ENCODE peak calls at places on chromosome 2, in ten cellular contexts. One of them, this sample, is unnamed.

GRCh38 chr2:55567298-55567697 is 47.8 kb downstream of the CFAP36 start:
- DNase-seq in Calu3: no peak
- DNase-seq in CD4-positive, alpha-beta T cell: no peak
- DNase-seq in astrocyte: no peak
- DNase-seq in upper lobe of left lung: no peak
- DNase-seq in GM20000: no peak
- DNase-seq in psoas muscle: no peak
- DNase-seq in esophagus squamous epithelium: no peak
- DNase-seq in foreskin fibroblast: no peak
- DNase-seq in brain microvascular endothelial cell: no peak
- DNase-seq in this sample: no peak

GRCh38 chr2:144339048-144339447 is 180.9 kb downstream of the ZEB2 start:
- DNase-seq in Calu3: no peak
- DNase-seq in CD4-positive, alpha-beta T cell: no peak
- DNase-seq in astrocyte: no peak
- DNase-seq in upper lobe of left lung: no peak
- DNase-seq in GM20000: no peak
- DNase-seq in psoas muscle: no peak
- DNase-seq in esophagus squamous epithelium: no peak
- DNase-seq in foreskin fibroblast: no peak
- DNase-seq in brain microvascular endothelial cell: no peak
- DNase-seq in this sample: no peak

GRCh38 chr2:185857676-185858075 is 119.1 kb downstream of the FSIP2 start:
- DNase-seq in Calu3: no peak
- DNase-seq in CD4-positive, alpha-beta T cell: no peak
- DNase-seq in astrocyte: peak; percentile 19
- DNase-seq in upper lobe of left lung: no peak
- DNase-seq in GM20000: no peak
- DNase-seq in psoas muscle: no peak
- DNase-seq in esophagus squamous epithelium: no peak
- DNase-seq in foreskin fibroblast: peak; percentile 7
- DNase-seq in brain microvascular endothelial cell: no peak
- DNase-seq in this sample: no peak

GRCh38 chr2:191013876-191014652 is at the start of gene STAT1:
- DNase-seq in Calu3: peak; percentile 97
- DNase-seq in CD4-positive, alpha-beta T cell: peak; percentile 97
- DNase-seq in astrocyte: peak; percentile 75
- DNase-seq in upper lobe of left lung: peak; percentile 99
- DNase-seq in GM20000: peak; percentile 97
- DNase-seq in psoas muscle: peak; percentile 94
- DNase-seq in esophagus squamous epithelium: peak; percentile 40
- DNase-seq in foreskin fibroblast: peak; percentile 98
- DNase-seq in brain microvascular endothelial cell: peak; percentile 88
- DNase-seq in this sample: peak; percentile 98

GRCh38 chr2:163347982-163348842 is 387.6 kb downstream of the FIGN start:
- DNase-seq in Calu3: no peak
- DNase-seq in CD4-positive, alpha-beta T cell: no peak
- DNase-seq in astrocyte: peak; percentile 94
- DNase-seq in upper lobe of left lung: peak; percentile 91
- DNase-seq in GM20000: no peak
- DNase-seq in psoas muscle: peak; percentile 73
- DNase-seq in esophagus squamous epithelium: no peak
- DNase-seq in foreskin fibroblast: peak; percentile 86
- DNase-seq in brain microvascular endothelial cell: peak; percentile 92
- DNase-seq in this sample: peak; percentile 14

GRCh38 chr2:62857139-62857931 is 151.8 kb downstream of the EHBP1 start:
- DNase-seq in Calu3: no peak
- DNase-seq in CD4-positive, alpha-beta T cell: no peak
- DNase-seq in astrocyte: no peak
- DNase-seq in upper lobe of left lung: no peak
- DNase-seq in GM20000: no peak
- DNase-seq in psoas muscle: no peak
- DNase-seq in esophagus squamous epithelium: no peak
- DNase-seq in foreskin fibroblast: no peak
- DNase-seq in brain microvascular endothelial cell: no peak
- DNase-seq in this sample: no peak

GRCh38 chr2:27496357-27497287 is at the start of gene GCKR:
- DNase-seq in Calu3: peak; percentile 72
- DNase-seq in CD4-positive, alpha-beta T cell: no peak
- DNase-seq in astrocyte: peak; percentile 28
- DNase-seq in upper lobe of left lung: no peak
- DNase-seq in GM20000: no peak
- DNase-seq in psoas muscle: no peak
- DNase-seq in esophagus squamous epithelium: no peak
- DNase-seq in foreskin fibroblast: peak; percentile 79
- DNase-seq in brain microvascular endothelial cell: no peak
- DNase-seq in this sample: no peak

GRCh38 chr2:227608469-227609338 is 5.9 kb downstream of the SCYGR3 start:
- DNase-seq in Calu3: no peak
- DNase-seq in CD4-positive, alpha-beta T cell: no peak
- DNase-seq in astrocyte: no peak
- DNase-seq in upper lobe of left lung: peak; percentile 62
- DNase-seq in GM20000: no peak
- DNase-seq in psoas muscle: no peak
- DNase-seq in esophagus squamous epithelium: no peak
- DNase-seq in foreskin fibroblast: no peak
- DNase-seq in brain microvascular endothelial cell: no peak
- DNase-seq in this sample: no peak

GRCh38 chr2:79972661-79973060 is 331.9 kb downstream of the LRRTM1 start:
- DNase-seq in Calu3: no peak
- DNase-seq in CD4-positive, alpha-beta T cell: no peak
- DNase-seq in astrocyte: no peak
- DNase-seq in upper lobe of left lung: no peak
- DNase-seq in GM20000: no peak
- DNase-seq in psoas muscle: no peak
- DNase-seq in esophagus squamous epithelium: no peak
- DNase-seq in foreskin fibroblast: no peak
- DNase-seq in brain microvascular endothelial cell: no peak
- DNase-seq in this sample: no peak

GRCh38 chr2:62014102-62014501 is 108.6 kb downstream of the COMMD1 start:
- DNase-seq in Calu3: no peak
- DNase-seq in CD4-positive, alpha-beta T cell: no peak
- DNase-seq in astrocyte: peak; percentile 78
- DNase-seq in upper lobe of left lung: no peak
- DNase-seq in GM20000: no peak
- DNase-seq in psoas muscle: peak; percentile 34
- DNase-seq in esophagus squamous epithelium: no peak
- DNase-seq in foreskin fibroblast: peak; percentile 71
- DNase-seq in brain microvascular endothelial cell: peak; percentile 55
- DNase-seq in this sample: no peak

GRCh38 chr2:192940767-192941166 is 746.0 kb upstream of the TMEFF2 start:
- DNase-seq in Calu3: no peak
- DNase-seq in CD4-positive, alpha-beta T cell: no peak
- DNase-seq in astrocyte: no peak
- DNase-seq in upper lobe of left lung: no peak
- DNase-seq in GM20000: no peak
- DNase-seq in psoas muscle: no peak
- DNase-seq in esophagus squamous epithelium: no peak
- DNase-seq in foreskin fibroblast: no peak
- DNase-seq in brain microvascular endothelial cell: no peak
- DNase-seq in this sample: no peak
- TF ChIP-seq CTCF in Calu3: no peak
- TF ChIP-seq CTCF in CD4-positive, alpha-beta T cell: no peak
- TF ChIP-seq CTCF in astrocyte: no peak
- TF ChIP-seq CTCF in upper lobe of left lung: no peak
- TF ChIP-seq CTCF in GM20000: no peak
- TF ChIP-seq CTCF in psoas muscle: no peak
- TF ChIP-seq CTCF in esophagus squamous epithelium: no peak
- TF ChIP-seq CTCF in foreskin fibroblast: no peak
- TF ChIP-seq CTCF in brain microvascular endothelial cell: no peak
- TF ChIP-seq CTCF in this sample: no peak

GRCh38 chr2:176817061-176817565 is 395.5 kb upstream of the HNRNPA3 start:
- DNase-seq in Calu3: peak; percentile 30
- DNase-seq in CD4-positive, alpha-beta T cell: no peak
- DNase-seq in astrocyte: no peak
- DNase-seq in upper lobe of left lung: no peak
- DNase-seq in GM20000: peak; percentile 10
- DNase-seq in psoas muscle: no peak
- DNase-seq in esophagus squamous epithelium: no peak
- DNase-seq in foreskin fibroblast: no peak
- DNase-seq in brain microvascular endothelial cell: no peak
- DNase-seq in this sample: no peak
- TF ChIP-seq CTCF in Calu3: peak; percentile 15
- TF ChIP-seq CTCF in CD4-positive, alpha-beta T cell: no peak
- TF ChIP-seq CTCF in astrocyte: no peak
- TF ChIP-seq CTCF in upper lobe of left lung: no peak
- TF ChIP-seq CTCF in GM20000: no peak
- TF ChIP-seq CTCF in psoas muscle: no peak
- TF ChIP-seq CTCF in esophagus squamous epithelium: peak; percentile 13
- TF ChIP-seq CTCF in foreskin fibroblast: no peak
- TF ChIP-seq CTCF in brain microvascular endothelial cell: peak; percentile 18
- TF ChIP-seq CTCF in this sample: no peak

GRCh38 chr2:219488844-219489194 is 9.9 kb upstream of the GMPPA start:
- DNase-seq in Calu3: no peak
- DNase-seq in CD4-positive, alpha-beta T cell: no peak
- DNase-seq in astrocyte: no peak
- DNase-seq in upper lobe of left lung: no peak
- DNase-seq in GM20000: no peak
- DNase-seq in psoas muscle: no peak
- DNase-seq in esophagus squamous epithelium: no peak
- DNase-seq in foreskin fibroblast: no peak
- DNase-seq in brain microvascular endothelial cell: no peak
- DNase-seq in this sample: no peak

GRCh38 chr2:219490600-219491130 is 8.0 kb upstream of the GMPPA start:
- DNase-seq in Calu3: no peak
- DNase-seq in CD4-positive, alpha-beta T cell: no peak
- DNase-seq in astrocyte: no peak
- DNase-seq in upper lobe of left lung: no peak
- DNase-seq in GM20000: no peak
- DNase-seq in psoas muscle: no peak
- DNase-seq in esophagus squamous epithelium: no peak
- DNase-seq in foreskin fibroblast: no peak
- DNase-seq in brain microvascular endothelial cell: no peak
- DNase-seq in this sample: no peak

GRCh38 chr2:219491278-219491967 is 7.3 kb upstream of the GMPPA start:
- DNase-seq in Calu3: no peak
- DNase-seq in CD4-positive, alpha-beta T cell: no peak
- DNase-seq in astrocyte: no peak
- DNase-seq in upper lobe of left lung: no peak
- DNase-seq in GM20000: no peak
- DNase-seq in psoas muscle: no peak
- DNase-seq in esophagus squamous epithelium: no peak
- DNase-seq in foreskin fibroblast: no peak
- DNase-seq in brain microvascular endothelial cell: no peak
- DNase-seq in this sample: no peak

GRCh38 chr2:219489315-219489714 is 9.4 kb upstream of the GMPPA start:
- DNase-seq in Calu3: no peak
- DNase-seq in CD4-positive, alpha-beta T cell: no peak
- DNase-seq in astrocyte: no peak
- DNase-seq in upper lobe of left lung: peak; percentile 58
- DNase-seq in GM20000: no peak
- DNase-seq in psoas muscle: no peak
- DNase-seq in esophagus squamous epithelium: no peak
- DNase-seq in foreskin fibroblast: no peak
- DNase-seq in brain microvascular endothelial cell: no peak
- DNase-seq in this sample: no peak

DNA sequence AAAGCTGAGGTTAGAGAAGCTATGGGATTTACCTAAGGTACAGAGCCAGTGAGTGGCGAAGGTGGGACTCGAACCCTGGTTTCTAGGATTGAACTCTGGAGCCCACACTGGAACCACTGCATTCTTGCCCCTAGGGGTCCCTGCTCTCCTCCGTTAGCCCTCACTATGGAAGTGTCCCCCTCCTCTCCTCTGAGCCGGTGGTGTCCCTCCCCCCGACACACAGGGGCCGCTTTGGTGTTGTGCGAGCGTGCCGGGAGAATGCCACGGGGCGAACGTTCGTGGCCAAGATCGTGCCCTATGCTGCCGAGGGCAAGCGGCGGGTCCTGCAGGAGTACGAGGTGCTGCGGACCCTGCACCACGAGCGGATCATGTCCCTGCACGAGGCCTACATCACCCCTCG is 8.5 kb upstream of the GMPPA start:
- DNase-seq in Calu3: no peak
- DNase-seq in CD4-positive, alpha-beta T cell: no peak
- DNase-seq in astrocyte: no peak
- DNase-seq in upper lobe of left lung: no peak
- DNase-seq in GM20000: no peak
- DNase-seq in psoas muscle: no peak
- DNase-seq in esophagus squamous epithelium: no peak
- DNase-seq in foreskin fibroblast: no peak
- DNase-seq in brain microvascular endothelial cell: no peak
- DNase-seq in this sample: no peak
- TF ChIP-seq CTCF in Calu3: peak; percentile 21
- TF ChIP-seq CTCF in CD4-positive, alpha-beta T cell: no peak
- TF ChIP-seq CTCF in astrocyte: no peak
- TF ChIP-seq CTCF in upper lobe of left lung: no peak
- TF ChIP-seq CTCF in GM20000: no peak
- TF ChIP-seq CTCF in psoas muscle: peak; percentile 13
- TF ChIP-seq CTCF in esophagus squamous epithelium: no peak
- TF ChIP-seq CTCF in foreskin fibroblast: peak; percentile 6
- TF ChIP-seq CTCF in brain microvascular endothelial cell: peak; percentile 14
- TF ChIP-seq CTCF in this sample: no peak

GRCh38 chr2:42045956-42046748 is 1.7 kb upstream of the PKDCC start:
- DNase-seq in Calu3: no peak
- DNase-seq in CD4-positive, alpha-beta T cell: no peak
- DNase-seq in astrocyte: no peak
- DNase-seq in upper lobe of left lung: no peak
- DNase-seq in GM20000: no peak
- DNase-seq in psoas muscle: no peak
- DNase-seq in esophagus squamous epithelium: no peak
- DNase-seq in foreskin fibroblast: peak; percentile 42
- DNase-seq in brain microvascular endothelial cell: no peak
- DNase-seq in this sample: no peak

GRCh38 chr2:42046819-42047487 is 868 bp upstream of the PKDCC start:
- DNase-seq in Calu3: no peak
- DNase-seq in CD4-positive, alpha-beta T cell: no peak
- DNase-seq in astrocyte: no peak
- DNase-seq in upper lobe of left lung: no peak
- DNase-seq in GM20000: no peak
- DNase-seq in psoas muscle: peak; percentile 17
- DNase-seq in esophagus squamous epithelium: no peak
- DNase-seq in foreskin fibroblast: peak; percentile 30
- DNase-seq in brain microvascular endothelial cell: no peak
- DNase-seq in this sample: no peak

GRCh38 chr2:42044939-42045338 is 2.9 kb upstream of the PKDCC start:
- DNase-seq in Calu3: no peak
- DNase-seq in CD4-positive, alpha-beta T cell: no peak
- DNase-seq in astrocyte: no peak
- DNase-seq in upper lobe of left lung: no peak
- DNase-seq in GM20000: no peak
- DNase-seq in psoas muscle: no peak
- DNase-seq in esophagus squamous epithelium: no peak
- DNase-seq in foreskin fibroblast: no peak
- DNase-seq in brain microvascular endothelial cell: no peak
- DNase-seq in this sample: no peak

GRCh38 chr2:42043789-42044394 is 3.9 kb upstream of the PKDCC start:
- DNase-seq in Calu3: no peak
- DNase-seq in CD4-positive, alpha-beta T cell: no peak
- DNase-seq in astrocyte: no peak
- DNase-seq in upper lobe of left lung: no peak
- DNase-seq in GM20000: no peak
- DNase-seq in psoas muscle: no peak
- DNase-seq in esophagus squamous epithelium: no peak
- DNase-seq in foreskin fibroblast: no peak
- DNase-seq in brain microvascular endothelial cell: no peak
- DNase-seq in this sample: no peak

DNA sequence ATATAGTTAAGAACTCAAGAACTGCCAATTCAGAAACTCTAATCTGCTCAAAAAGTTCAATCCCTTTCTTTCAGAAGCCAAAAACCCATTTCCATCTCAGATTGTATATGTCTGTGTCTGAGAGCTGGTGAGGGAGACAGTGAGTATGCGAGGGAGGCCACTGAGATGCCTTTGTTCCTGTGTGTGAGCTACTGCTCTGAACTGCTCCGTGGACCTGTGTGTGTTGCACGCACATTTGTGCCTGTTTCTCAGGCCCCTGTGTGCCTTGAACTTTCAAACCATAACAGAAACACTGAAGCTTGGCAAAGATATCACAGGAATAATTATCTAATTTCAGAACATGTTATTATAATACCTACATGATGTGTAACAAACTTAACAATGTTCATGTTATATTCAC is 2.4 kb upstream of the PKDCC start:
- DNase-seq in Calu3: no peak
- DNase-seq in CD4-positive, alpha-beta T cell: no peak
- DNase-seq in astrocyte: no peak
- DNase-seq in upper lobe of left lung: no peak
- DNase-seq in GM20000: no peak
- DNase-seq in psoas muscle: no peak
- DNase-seq in esophagus squamous epithelium: no peak
- DNase-seq in foreskin fibroblast: no peak
- DNase-seq in brain microvascular endothelial cell: no peak
- DNase-seq in this sample: no peak
- TF ChIP-seq CTCF in Calu3: no peak
- TF ChIP-seq CTCF in CD4-positive, alpha-beta T cell: no peak
- TF ChIP-seq CTCF in astrocyte: no peak
- TF ChIP-seq CTCF in upper lobe of left lung: no peak
- TF ChIP-seq CTCF in GM20000: no peak
- TF ChIP-seq CTCF in psoas muscle: no peak
- TF ChIP-seq CTCF in esophagus squamous epithelium: no peak
- TF ChIP-seq CTCF in foreskin fibroblast: no peak
- TF ChIP-seq CTCF in brain microvascular endothelial cell: no peak
- TF ChIP-seq CTCF in this sample: no peak